ENCODE peak calls at places on chromosomes 2 and 18, in seven cellular contexts. One of them, this sample, is unnamed.

GRCh38 chr2:45190481-45190880 is 181.2 kb upstream of the SIX2 start:
- DNase-seq in Karpas-422: no peak
- DNase-seq in stimulated activated naive B cell treated with anti-CD40 and anti-IgM and Interleukin-4, amounts not matched to agents 10 μg/mL and 1 μg/mL and 100 μg/mL, for 72 hours: no peak
- DNase-seq in CD8-positive, alpha-beta T cell: no peak
- DNase-seq in K562: peak
- DNase-seq in right atrium auricular region: no peak
- DNase-seq in EL: peak
- DNase-seq in this sample: peak

GRCh38 chr2:151973901-151974199 is 125.0 kb downstream of the CACNB4 start:
- DNase-seq in Karpas-422: no peak
- DNase-seq in stimulated activated naive B cell treated with anti-CD40 and anti-IgM and Interleukin-4, amounts not matched to agents 10 μg/mL and 1 μg/mL and 100 μg/mL, for 72 hours: no peak
- DNase-seq in CD8-positive, alpha-beta T cell: no peak
- DNase-seq in K562: no peak
- DNase-seq in right atrium auricular region: peak
- DNase-seq in EL: peak
- DNase-seq in this sample: no peak

GRCh38 chr2:13819896-13820295 is 812.6 kb upstream of the LRATD1 start:
- DNase-seq in Karpas-422: no peak
- DNase-seq in stimulated activated naive B cell treated with anti-CD40 and anti-IgM and Interleukin-4, amounts not matched to agents 10 μg/mL and 1 μg/mL and 100 μg/mL, for 72 hours: no peak
- DNase-seq in CD8-positive, alpha-beta T cell: no peak
- DNase-seq in K562: no peak
- DNase-seq in right atrium auricular region: no peak
- DNase-seq in EL: no peak
- DNase-seq in this sample: no peak

GRCh38 chr2:145032791-145033190 is 512.9 kb upstream of the ZEB2 start:
- DNase-seq in Karpas-422: no peak
- DNase-seq in stimulated activated naive B cell treated with anti-CD40 and anti-IgM and Interleukin-4, amounts not matched to agents 10 μg/mL and 1 μg/mL and 100 μg/mL, for 72 hours: no peak
- DNase-seq in CD8-positive, alpha-beta T cell: no peak
- DNase-seq in K562: no peak
- DNase-seq in right atrium auricular region: no peak
- DNase-seq in EL: no peak
- DNase-seq in this sample: no peak

GRCh38 chr2:232024457-232024856 is 62.9 kb downstream of the DIS3L2 start:
- DNase-seq in Karpas-422: no peak
- DNase-seq in stimulated activated naive B cell treated with anti-CD40 and anti-IgM and Interleukin-4, amounts not matched to agents 10 μg/mL and 1 μg/mL and 100 μg/mL, for 72 hours: no peak
- DNase-seq in CD8-positive, alpha-beta T cell: no peak
- DNase-seq in K562: no peak
- DNase-seq in right atrium auricular region: no peak
- DNase-seq in EL: no peak
- DNase-seq in this sample: no peak

GRCh38 chr2:126634273-126634861 is 21.6 kb upstream of the GYPC start:
- DNase-seq in Karpas-422: peak
- DNase-seq in stimulated activated naive B cell treated with anti-CD40 and anti-IgM and Interleukin-4, amounts not matched to agents 10 μg/mL and 1 μg/mL and 100 μg/mL, for 72 hours: no peak
- DNase-seq in CD8-positive, alpha-beta T cell: peak
- DNase-seq in K562: peak
- DNase-seq in right atrium auricular region: no peak
- DNase-seq in EL: peak
- DNase-seq in this sample: peak

GRCh38 chr2:25073025-25073424 is 31.1 kb downstream of the EFR3B start:
- DNase-seq in Karpas-422: no peak
- DNase-seq in stimulated activated naive B cell treated with anti-CD40 and anti-IgM and Interleukin-4, amounts not matched to agents 10 μg/mL and 1 μg/mL and 100 μg/mL, for 72 hours: no peak
- DNase-seq in CD8-positive, alpha-beta T cell: no peak
- DNase-seq in K562: no peak
- DNase-seq in right atrium auricular region: no peak
- DNase-seq in EL: no peak
- DNase-seq in this sample: no peak

GRCh38 chr2:33047939-33048338 is 101.2 kb downstream of the LTBP1 start:
- DNase-seq in Karpas-422: no peak
- DNase-seq in stimulated activated naive B cell treated with anti-CD40 and anti-IgM and Interleukin-4, amounts not matched to agents 10 μg/mL and 1 μg/mL and 100 μg/mL, for 72 hours: no peak
- DNase-seq in CD8-positive, alpha-beta T cell: no peak
- DNase-seq in K562: no peak
- DNase-seq in right atrium auricular region: no peak
- DNase-seq in EL: no peak
- DNase-seq in this sample: no peak

GRCh38 chr2:74414913-74415761 is 6.3 kb downstream of the C2orf81 start:
- DNase-seq in Karpas-422: no peak
- DNase-seq in stimulated activated naive B cell treated with anti-CD40 and anti-IgM and Interleukin-4, amounts not matched to agents 10 μg/mL and 1 μg/mL and 100 μg/mL, for 72 hours: peak
- DNase-seq in CD8-positive, alpha-beta T cell: peak
- DNase-seq in K562: no peak
- DNase-seq in right atrium auricular region: peak
- DNase-seq in EL: peak
- DNase-seq in this sample: no peak

GRCh38 chr18:55268146-55268545 is 308.9 kb upstream of the CCDC68 start:
- DNase-seq in Karpas-422: no peak
- DNase-seq in stimulated activated naive B cell treated with anti-CD40 and anti-IgM and Interleukin-4, amounts not matched to agents 10 μg/mL and 1 μg/mL and 100 μg/mL, for 72 hours: peak
- DNase-seq in CD8-positive, alpha-beta T cell: no peak
- DNase-seq in K562: no peak
- DNase-seq in right atrium auricular region: no peak
- DNase-seq in EL: no peak
- DNase-seq in this sample: no peak

GRCh38 chr18:58541789-58542425 is 87.0 kb downstream of the ALPK2 start:
- DNase-seq in Karpas-422: peak
- DNase-seq in stimulated activated naive B cell treated with anti-CD40 and anti-IgM and Interleukin-4, amounts not matched to agents 10 μg/mL and 1 μg/mL and 100 μg/mL, for 72 hours: no peak
- DNase-seq in CD8-positive, alpha-beta T cell: peak
- DNase-seq in K562: no peak
- DNase-seq in right atrium auricular region: no peak
- DNase-seq in EL: peak
- DNase-seq in this sample: peak

GRCh38 chr2:102278720-102279390 is 32.5 kb upstream of the IL1RL1 start:
- DNase-seq in Karpas-422: no peak
- DNase-seq in stimulated activated naive B cell treated with anti-CD40 and anti-IgM and Interleukin-4, amounts not matched to agents 10 μg/mL and 1 μg/mL and 100 μg/mL, for 72 hours: no peak
- DNase-seq in CD8-positive, alpha-beta T cell: no peak
- DNase-seq in K562: no peak
- DNase-seq in right atrium auricular region: no peak
- DNase-seq in EL: peak
- DNase-seq in this sample: peak

GRCh38 chr2:152336854-152337510 is 2.0 kb downstream of the FMNL2 start:
- DNase-seq in Karpas-422: no peak
- DNase-seq in stimulated activated naive B cell treated with anti-CD40 and anti-IgM and Interleukin-4, amounts not matched to agents 10 μg/mL and 1 μg/mL and 100 μg/mL, for 72 hours: no peak
- DNase-seq in CD8-positive, alpha-beta T cell: no peak
- DNase-seq in K562: no peak
- DNase-seq in right atrium auricular region: peak
- DNase-seq in EL: peak
- DNase-seq in this sample: peak

GRCh38 chr2:41475959-41476358 is 571.9 kb upstream of the PKDCC start:
- DNase-seq in Karpas-422: no peak
- DNase-seq in stimulated activated naive B cell treated with anti-CD40 and anti-IgM and Interleukin-4, amounts not matched to agents 10 μg/mL and 1 μg/mL and 100 μg/mL, for 72 hours: no peak
- DNase-seq in CD8-positive, alpha-beta T cell: no peak
- DNase-seq in K562: no peak
- DNase-seq in right atrium auricular region: no peak
- DNase-seq in EL: no peak
- DNase-seq in this sample: no peak

GRCh38 chr2:184363213-184363612 is 235.1 kb upstream of the ZNF804A start:
- DNase-seq in Karpas-422: peak
- DNase-seq in stimulated activated naive B cell treated with anti-CD40 and anti-IgM and Interleukin-4, amounts not matched to agents 10 μg/mL and 1 μg/mL and 100 μg/mL, for 72 hours: no peak
- DNase-seq in CD8-positive, alpha-beta T cell: no peak
- DNase-seq in K562: no peak
- DNase-seq in right atrium auricular region: no peak
- DNase-seq in EL: no peak
- DNase-seq in this sample: peak

GRCh38 chr2:126531029-126531428 is 124.9 kb upstream of the GYPC start:
- DNase-seq in Karpas-422: no peak
- DNase-seq in stimulated activated naive B cell treated with anti-CD40 and anti-IgM and Interleukin-4, amounts not matched to agents 10 μg/mL and 1 μg/mL and 100 μg/mL, for 72 hours: no peak
- DNase-seq in CD8-positive, alpha-beta T cell: no peak
- DNase-seq in K562: no peak
- DNase-seq in right atrium auricular region: no peak
- DNase-seq in EL: no peak
- DNase-seq in this sample: no peak

GRCh38 chr2:85734942-85735608 is 18.7 kb upstream of the ATOH8 start:
- DNase-seq in Karpas-422: no peak
- DNase-seq in stimulated activated naive B cell treated with anti-CD40 and anti-IgM and Interleukin-4, amounts not matched to agents 10 μg/mL and 1 μg/mL and 100 μg/mL, for 72 hours: no peak
- DNase-seq in CD8-positive, alpha-beta T cell: no peak
- DNase-seq in K562: no peak
- DNase-seq in right atrium auricular region: no peak
- DNase-seq in EL: no peak
- DNase-seq in this sample: no peak

GRCh38 chr2:186129767-186130581 is 356.1 kb upstream of the ZC3H15 start:
- DNase-seq in Karpas-422: no peak
- DNase-seq in stimulated activated naive B cell treated with anti-CD40 and anti-IgM and Interleukin-4, amounts not matched to agents 10 μg/mL and 1 μg/mL and 100 μg/mL, for 72 hours: no peak
- DNase-seq in CD8-positive, alpha-beta T cell: no peak
- DNase-seq in K562: no peak
- DNase-seq in right atrium auricular region: no peak
- DNase-seq in EL: peak
- DNase-seq in this sample: no peak